ENCODE peak calls at places on chromosome 7, in ten cellular contexts. P is choroid plexus epithelial cell; F is BE2C; J is uterus; H is CD4-positive, CD25-positive, alpha-beta regulatory T cell; N is cardiac muscle cell; X is GM23338; R is fibroblast of pulmonary artery; S is astrocyte; U is GM12864. V is an unnamed sample.

GRCh38 chr7:156156734-156157408 is 344.6 kb upstream of the SHH start:
- DNase-seq in P (peak; percentile 10), F (no peak), J (no peak), H (no peak), N (no peak), X (peak; percentile 57), R (no peak), S (peak; percentile 14), U (no peak), V (peak; percentile 1)

GRCh38 chr7:51344406-51344805 is 27.8 kb upstream of the COBL start:
- DNase-seq in P (no peak), F (no peak), J (no peak), H (no peak), N (no peak), X (no peak), R (no peak), S (no peak), U (no peak), V (peak; percentile 72)

GRCh38 chr7:86826948-86827347 is 183.2 kb downstream of the GRM3 start:
- DNase-seq in P (no peak), F (no peak), J (no peak), H (no peak), N (no peak), X (no peak), R (no peak), S (no peak), U (no peak), V (no peak)

GRCh38 chr7:108292541-108292940 is 162.4 kb upstream of the LAMB4 start:
- DNase-seq in P (no peak), F (no peak), J (no peak), H (no peak), N (peak; percentile 46), X (no peak), R (no peak), S (no peak), U (no peak), V (no peak)

GRCh38 chr7:86123476-86123875 is 520.2 kb upstream of the GRM3 start:
- DNase-seq in P (no peak), F (no peak), J (no peak), H (no peak), N (no peak), X (no peak), R (no peak), S (no peak), U (no peak), V (no peak)

GRCh38 chr7:47375590-47375989 is 206.3 kb downstream of the TNS3 start:
- DNase-seq in P (no peak), F (no peak), J (no peak), H (no peak), N (peak; percentile 18), X (no peak), R (peak; percentile 8), S (peak; percentile 49), U (no peak), V (peak; percentile 19)

GRCh38 chr7:35519971-35520809 is 174.7 kb downstream of the HERPUD2 start:
- DNase-seq in P (peak; percentile 85), F (peak; percentile 80), J (peak; percentile 54), H (peak; percentile 51), N (peak; percentile 89), X (peak; percentile 87), R (peak; percentile 85), S (peak; percentile 20), U (peak; percentile 29), V (peak; percentile 73)

GRCh38 chr7:148906707-148907498 is 22.8 kb upstream of the EZH2 start:
- DNase-seq in P (no peak), F (peak; percentile 29), J (no peak), H (no peak), N (no peak), X (no peak), R (no peak), S (no peak), U (no peak), V (no peak)

GRCh38 chr7:155209920-155210319 is 87.8 kb upstream of the INSIG1 start:
- DNase-seq in P (no peak), F (no peak), J (no peak), H (no peak), N (no peak), X (no peak), R (no peak), S (no peak), U (no peak), V (no peak)

GRCh38 chr7:17058568-17058967 is 176.8 kb upstream of the AGR3 start:
- DNase-seq in P (peak; percentile 46), F (no peak), J (no peak), H (no peak), N (peak; percentile 37), X (no peak), R (peak; percentile 52), S (peak; percentile 33), U (no peak), V (no peak)

GRCh38 chr7:69211739-69212138 is 386.5 kb upstream of the AUTS2 start:
- DNase-seq in P (no peak), F (peak; percentile 7), J (no peak), H (no peak), N (no peak), X (peak; percentile 63), R (no peak), S (no peak), U (no peak), V (no peak)

GRCh38 chr7:43015301-43015700 is 83.1 kb downstream of the MRPL32 start:
- DNase-seq in P (no peak), F (no peak), J (no peak), H (no peak), N (no peak), X (no peak), R (no peak), S (no peak), U (no peak), V (no peak)

GRCh38 chr7:3070908-3071307 is 27.2 kb upstream of the CARD11 start:
- DNase-seq in P (no peak), F (no peak), J (no peak), H (no peak), N (no peak), X (no peak), R (no peak), S (no peak), U (no peak), V (no peak)

GRCh38 chr7:3067193-3067592 is 23.5 kb upstream of the CARD11 start:
- DNase-seq in P (no peak), F (no peak), J (no peak), H (peak; percentile 23), N (no peak), X (no peak), R (no peak), S (peak; percentile 24), U (no peak), V (no peak)

GRCh38 chr7:3068568-3068967 is 24.9 kb upstream of the CARD11 start:
- DNase-seq in P (no peak), F (no peak), J (no peak), H (no peak), N (peak; percentile 42), X (no peak), R (peak; percentile 35), S (no peak), U (no peak), V (no peak)

GRCh38 chr7:3067606-3068005 is 23.9 kb upstream of the CARD11 start:
- DNase-seq in P (no peak), F (no peak), J (no peak), H (no peak), N (no peak), X (no peak), R (no peak), S (no peak), U (no peak), V (no peak)

DNA sequence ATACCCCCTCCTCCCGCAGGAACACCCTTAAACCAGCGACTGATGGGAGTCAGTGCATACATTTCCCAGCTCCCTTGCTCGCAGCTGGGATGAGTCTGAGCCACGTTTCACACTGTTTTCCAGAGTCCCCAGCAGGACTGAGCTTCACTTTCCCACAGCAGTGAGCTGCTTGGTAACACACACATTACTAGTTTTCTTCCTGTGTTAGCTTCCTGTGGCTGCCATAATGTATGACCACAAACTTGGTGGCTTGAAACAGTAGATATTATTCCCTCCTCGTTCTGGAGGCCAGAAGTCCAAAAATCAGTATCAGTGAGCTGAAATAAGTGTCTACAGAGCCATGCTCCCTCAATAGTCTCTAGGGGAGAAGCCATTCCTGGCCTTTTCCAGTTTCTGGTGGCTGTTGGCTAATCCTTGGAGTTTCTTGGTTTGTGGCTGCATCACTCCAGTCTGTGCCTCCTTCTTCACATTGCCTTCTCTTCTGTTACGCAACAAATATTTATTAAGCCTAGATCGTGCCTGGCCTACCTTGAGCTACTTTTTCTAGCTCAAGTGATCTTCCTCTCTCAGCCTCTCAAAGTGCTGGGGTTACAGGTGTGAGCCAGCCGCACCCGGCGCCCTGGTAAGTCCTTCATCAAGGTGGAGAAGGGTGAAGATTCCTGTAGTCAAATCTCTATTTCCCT is 26.2 kb upstream of the CARD11 start:
- DNase-seq in P (no peak), F (no peak), J (no peak), H (no peak), N (no peak), X (no peak), R (no peak), S (no peak), U (no peak), V (no peak)
- H3K4me3 ChIP-seq in P (no peak overlapping the region), F (no peak overlapping the region), J (no peak overlapping the region), H (no peak overlapping the region), N (no peak overlapping the region), X (no peak overlapping the region), R (no peak overlapping the region), S (no peak overlapping the region), U (no peak overlapping the region), V (no peak overlapping the region)

DNA sequence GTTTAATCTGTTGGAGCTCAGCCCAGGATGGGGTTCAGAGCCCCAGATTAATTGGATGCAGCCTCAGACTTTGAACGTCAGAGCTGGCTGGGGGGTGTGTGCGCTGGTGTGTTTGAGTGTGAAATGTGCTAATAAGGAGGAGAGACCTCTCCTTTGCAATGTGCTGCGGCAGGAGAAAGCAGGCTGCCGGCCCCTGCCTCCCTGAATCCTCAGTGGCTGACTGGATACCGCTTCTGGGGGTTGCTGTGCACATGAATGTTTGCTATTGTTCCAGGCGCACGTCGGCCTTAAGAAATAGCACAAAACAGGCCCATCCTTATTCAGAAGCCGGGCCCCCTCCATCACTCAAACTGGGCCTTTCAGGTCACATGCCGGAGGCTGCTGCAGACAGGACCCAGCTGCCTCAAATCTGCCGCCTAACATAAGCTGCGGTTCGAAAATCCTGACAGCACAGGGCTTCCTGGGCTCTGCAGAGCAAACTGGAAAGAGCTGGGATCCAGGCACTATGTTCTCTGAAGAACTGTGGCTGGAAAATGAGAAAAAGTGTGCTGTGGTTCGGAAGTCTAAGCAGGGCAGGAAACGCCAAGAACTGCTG is 83.9 kb upstream of the PRR15 start:
- DNase-seq in P (peak; percentile 27), F (no peak), J (peak; percentile 36), H (no peak), N (peak; percentile 72), X (peak; percentile 32), R (peak; percentile 43), S (no peak), U (no peak), V (no peak)
- H3K4me3 ChIP-seq in P (no peak overlapping the region), F (no peak overlapping the region), J (no peak overlapping the region), H (no peak overlapping the region), N (no peak overlapping the region), X (no peak overlapping the region), R (no peak overlapping the region), S (no peak overlapping the region), U (no peak overlapping the region), V (no peak overlapping the region)

GRCh38 chr7:77415474-77415821 is 701 bp downstream of the GSAP start:
- DNase-seq in P (no peak), F (no peak), J (no peak), H (peak; percentile 29), N (no peak), X (peak; percentile 43), R (no peak), S (no peak), U (no peak), V (no peak)
- H3K4me3 ChIP-seq in P (peak overlapping the region; percentile 68), F (peak overlapping the region; percentile 51), J (peak overlapping the region; percentile 52), H (peak overlapping the region; percentile 63), N (peak overlapping the region; percentile 37), X (peak overlapping the region; percentile 64), R (peak overlapping the region; percentile 59), S (peak overlapping the region; percentile 61), U (peak overlapping the region; percentile 55), V (peak overlapping the region; percentile 59)

GRCh38 chr7:6480323-6480660 is 32.5 kb upstream of the DAGLB start:
- DNase-seq in P (no peak), F (no peak), J (no peak), H (no peak), N (no peak), X (no peak), R (no peak), S (no peak), U (no peak), V (no peak)
- H3K4me3 ChIP-seq in P (no peak overlapping the region), F (no peak overlapping the region), J (no peak overlapping the region), H (peak overlapping the region; percentile 2), N (no peak overlapping the region), X (no peak overlapping the region), R (no peak overlapping the region), S (peak overlapping the region; percentile 12), U (no peak overlapping the region), V (no peak overlapping the region)

V was measured in epithelial cell of esophagus.